ENCODE peak calls at places on chromosome 12, in seven cellular contexts. F is mesenchymal stem cell, M is H9, V is mesendoderm, X is IMR-90, S is H1, K is neuronal stem cell. G is an unnamed sample.
A peak's percentile ranks its signal among the peaks of the same experiment; 100 is the strongest.

GRCh38 chr12:63905523-63905922 is 61.0 kb downstream of the SRGAP1 start:
- DNase-seq in F (peak; percentile 82), M (no peak), V (no peak), X (peak; percentile 35), S (no peak), K (no peak), G (peak; percentile 89)

GRCh38 chr12:122681814-122682213 is 21.3 kb downstream of the HCAR2 start:
- DNase-seq in F (peak; percentile 70), M (no peak), V (no peak), X (peak; percentile 16), S (no peak), K (no peak), G (peak; percentile 73)

GRCh38 chr12:107539196-107539939 is 146.2 kb upstream of the PWP1 start:
- DNase-seq in F (no peak), M (no peak), V (no peak), X (no peak), S (no peak), K (no peak), G (no peak)

GRCh38 chr12:119704065-119704747 is 36.3 kb downstream of the PRKAB1 start:
- DNase-seq in F (no peak), M (no peak), V (no peak), X (peak; percentile 50), S (no peak), K (no peak), G (no peak)

GRCh38 chr12:79549531-79550271 is 141.1 kb downstream of the PAWR start:
- DNase-seq in F (peak; percentile 23), M (no peak), V (peak; percentile 40), X (peak; percentile 52), S (no peak), K (no peak), G (peak; percentile 91)

GRCh38 chr12:116592116-116592637 is 33.0 kb downstream of the MAP1LC3B2 start:
- DNase-seq in F (no peak), M (no peak), V (no peak), X (no peak), S (no peak), K (no peak), G (no peak)

GRCh38 chr12:118064608-118065007 is 3.6 kb upstream of the WSB2 start:
- DNase-seq in F (peak; percentile 24), M (peak; percentile 51), V (peak; percentile 68), X (no peak), S (no peak), K (no peak), G (no peak)

GRCh38 chr12:61422786-61423185 is 837.4 kb upstream of the USP15 start:
- DNase-seq in F (no peak), M (no peak), V (no peak), X (no peak), S (no peak), K (no peak), G (no peak)

GRCh38 chr12:115467531-115467930 is 783.6 kb upstream of the TBX3 start:
- DNase-seq in F (no peak), M (no peak), V (no peak), X (peak; percentile 55), S (no peak), K (no peak), G (no peak)

GRCh38 chr12:110590806-110591326 is 7.7 kb upstream of the PPTC7 start:
- DNase-seq in F (peak; percentile 79), M (no peak), V (no peak), X (peak; percentile 44), S (no peak), K (no peak), G (no peak)

GRCh38 chr12:32780111-32780510 is 24.4 kb upstream of the YARS2 start:
- DNase-seq in F (no peak), M (no peak), V (no peak), X (no peak), S (no peak), K (no peak), G (no peak)

GRCh38 chr12:42129595-42130204 is 15.0 kb downstream of the GXYLT1 start:
- DNase-seq in F (peak; percentile 75), M (no peak), V (peak; percentile 81), X (peak; percentile 80), S (no peak), K (peak; percentile 42), G (peak; percentile 75)

GRCh38 chr12:51959211-51959610 is 7.7 kb downstream of the ACVR1B start:
- DNase-seq in F (no peak), M (no peak), V (no peak), X (peak; percentile 41), S (no peak), K (no peak), G (no peak)

GRCh38 chr12:49644620-49644994 is 21.2 kb downstream of the PRPF40B start:
- DNase-seq in F (peak; percentile 80), M (peak; percentile 77), V (peak; percentile 78), X (peak; percentile 75), S (no peak), K (peak; percentile 63), G (peak; percentile 82)

GRCh38 chr12:64187370-64187769 is 34.7 kb downstream of the KICS2 start:
- DNase-seq in F (peak; percentile 63), M (no peak), V (no peak), X (peak; percentile 74), S (no peak), K (no peak), G (no peak)

DNA sequence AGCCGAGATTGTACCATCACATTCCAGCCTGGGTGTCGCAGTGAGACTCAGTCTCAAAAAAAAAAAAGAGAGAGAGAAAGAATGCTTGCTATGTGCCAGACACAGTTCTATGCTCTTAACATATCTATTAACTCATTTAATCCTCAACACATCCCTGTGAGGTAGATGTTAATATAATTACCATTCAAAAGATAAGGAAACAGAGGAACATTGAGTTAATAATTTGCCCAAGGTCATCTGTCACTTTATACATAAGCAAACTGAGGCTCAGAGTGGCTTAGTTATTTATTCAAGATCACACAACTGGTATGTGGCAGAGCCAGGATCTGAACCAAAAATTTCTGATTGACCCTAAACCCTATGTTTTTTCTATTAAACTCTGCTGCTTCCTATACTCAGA is 116.1 kb upstream of the BCAT1 start:
- DNase-seq in F (no peak), M (no peak), V (peak; percentile 37), X (no peak), S (no peak), K (no peak), G (peak; percentile 36)
- H3K4me1 ChIP-seq in F (no peaks in the 10 kb centered on the region), M (no peaks in the 10 kb centered on the region), V (no peaks in the 10 kb centered on the region), X (no peaks in the 10 kb centered on the region), S (peaks cover 13% of the 10 kb centered on the region), K (no peaks in the 10 kb centered on the region), G (no peaks in the 10 kb centered on the region)

GRCh38 chr12:131803995-131804521 is 24.1 kb upstream of the MMP17 start:
- DNase-seq in F (no peak), M (no peak), V (no peak), X (peak; percentile 60), S (no peak), K (no peak), G (no peak)
- H3K18ac ChIP-seq in F (no peak overlapping the region), M (no peak overlapping the region), V (no peak overlapping the region), X (peak overlapping the region; percentile 20), S (peak overlapping the region; percentile 64), K (peak overlapping the region; percentile 38), G (no peak overlapping the region)

DNA sequence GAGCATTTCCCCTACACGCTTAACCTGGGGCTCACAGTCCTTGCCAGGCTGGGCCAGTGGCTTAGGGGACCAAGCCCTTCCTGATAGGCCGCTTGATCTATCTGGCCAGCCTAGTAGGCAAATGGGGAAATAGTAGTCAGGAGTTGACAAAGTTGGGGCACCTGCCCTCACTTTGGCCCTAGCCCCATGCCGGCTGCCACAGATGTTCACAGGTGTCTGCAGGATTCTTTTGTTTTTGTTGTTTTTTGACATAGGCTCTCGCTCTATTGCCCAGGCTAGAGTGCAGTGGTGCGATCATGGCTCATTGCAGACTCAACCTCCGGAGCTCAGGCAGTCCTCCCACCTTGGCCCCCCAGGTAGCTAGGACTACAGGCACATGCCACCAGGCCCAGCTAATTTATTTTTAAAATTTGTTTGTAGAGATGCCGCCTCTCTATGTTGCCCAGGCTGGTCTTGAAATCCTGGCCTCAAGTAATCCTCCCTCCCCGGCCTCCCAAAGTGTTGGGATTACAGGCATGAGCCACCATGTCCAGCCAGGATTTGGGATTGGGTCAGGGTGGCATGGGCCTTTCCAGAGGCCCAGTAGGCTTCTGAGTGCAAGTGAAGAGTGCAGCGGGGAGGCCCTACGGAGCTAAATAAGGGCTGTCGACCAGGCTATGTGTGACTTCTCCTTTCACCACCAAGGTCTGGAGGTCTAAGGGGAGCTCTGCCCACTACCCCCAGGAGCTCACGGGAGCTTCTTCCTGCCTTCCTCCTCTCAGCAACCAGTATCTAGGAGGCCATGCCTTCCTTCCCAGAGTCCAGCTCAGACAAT is 15.5 kb upstream of the HDAC7 start:
- DNase-seq in F (no peak), M (peak; percentile 28), V (no peak), X (no peak), S (no peak), K (no peak), G (no peak)
- H3K4me1 ChIP-seq in F (peaks cover 6% of the 10 kb centered on the region), M (peaks cover 4% of the 10 kb centered on the region), V (peaks cover 8% of the 10 kb centered on the region), X (peaks cover 8% of the 10 kb centered on the region), S (no peaks in the 10 kb centered on the region), K (peaks cover 7% of the 10 kb centered on the region), G (peaks cover 21% of the 10 kb centered on the region)

GRCh38 chr12:29343022-29343799 is 37.8 kb downstream of the ERGIC2 start:
- DNase-seq in F (no peak), M (no peak), V (no peak), X (peak; percentile 3), S (no peak), K (no peak), G (no peak)
- H3K18ac ChIP-seq in F (no peak overlapping the region), M (no peak overlapping the region), V (no peak overlapping the region), X (no peak overlapping the region), S (no peak overlapping the region), K (no peak overlapping the region), G (no peak overlapping the region)

GRCh38 chr12:3543826-3544225 is 52.8 kb downstream of the PRMT8 start:
- DNase-seq in F (no peak), M (no peak), V (no peak), X (no peak), S (no peak), K (no peak), G (no peak)
- H3K4me1 ChIP-seq in F (no peaks in the 10 kb centered on the region), M (no peaks in the 10 kb centered on the region), V (no peaks in the 10 kb centered on the region), X (no peaks in the 10 kb centered on the region), S (no peaks in the 10 kb centered on the region), K (peaks cover 2% of the 10 kb centered on the region), G (no peaks in the 10 kb centered on the region)

DNA sequence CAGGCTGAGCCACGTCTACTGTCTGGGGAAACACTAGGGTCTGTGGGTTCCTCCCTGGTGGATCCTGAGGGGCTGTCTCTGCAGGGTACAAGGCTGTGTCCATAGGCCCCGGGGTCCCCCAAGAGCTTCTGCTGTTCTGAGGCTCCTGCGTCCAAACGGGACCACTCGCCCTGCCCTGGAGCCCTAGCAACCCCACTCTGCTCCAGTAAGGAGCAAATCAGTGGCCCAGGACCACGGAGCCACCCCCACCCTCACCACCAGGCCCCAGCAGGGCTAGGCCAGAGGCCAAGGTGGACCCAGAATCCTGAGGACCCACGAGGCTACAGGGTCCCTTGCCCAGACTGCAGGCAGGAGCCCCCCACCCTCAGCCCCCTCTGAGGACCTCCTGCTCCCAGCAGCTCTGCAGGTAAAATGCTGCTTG is 75.1 kb upstream of the GALNT9 start:
- DNase-seq in F (no peak), M (no peak), V (no peak), X (no peak), S (no peak), K (no peak), G (no peak)
- H3K18ac ChIP-seq in F (no peak overlapping the region), M (no peak overlapping the region), V (no peak overlapping the region), X (no peak overlapping the region), S (no peak overlapping the region), K (peak overlapping the region; percentile 19), G (no peak overlapping the region)

GRCh38 chr12:7122876-7123769 is 5.6 kb downstream of the RBP5 start:
- DNase-seq in F (no peak), M (no peak), V (peak; percentile 13), X (no peak), S (no peak), K (no peak), G (no peak)
- H3K4me1 ChIP-seq in F (peaks cover 2% of the 10 kb centered on the region), M (peaks cover 3% of the 10 kb centered on the region), V (peaks cover 4% of the 10 kb centered on the region), X (no peaks in the 10 kb centered on the region), S (peaks cover 4% of the 10 kb centered on the region), K (no peaks in the 10 kb centered on the region), G (no peaks in the 10 kb centered on the region)